ENCODE peak calls at places on chromosomes 13 and 19, in six cellular contexts. U is NCI-H1694 treated with DMSO at 0.1 percent for 48 hours, V is GF-D8, Q is C1 segment of cervical spinal cord, H is KBM-7, M is T-helper 2 cell. K is an unnamed sample.

GRCh38 chr19:38019427-38019724 is 112.4 kb downstream of the SIPA1L3 start:
- DNase-seq in U (no peak), H (no peak), M (no peak), V (no peak), Q (no peak), K (no peak)

GRCh38 chr19:39070888-39071287 is 13.3 kb upstream of the ACP7 start:
- DNase-seq in V (no peak), M (no peak), U (no peak), Q (no peak), H (no peak), K (no peak)

GRCh38 chr19:495440-496332 is 600 bp upstream of the MADCAM1 start:
- DNase-seq in M (no peak), U (peak), V (no peak), Q (no peak), H (peak), K (peak)

GRCh38 chr19:8185343-8186068 is 23.7 kb upstream of the CERS4 start:
- DNase-seq in Q (no peak), V (no peak), M (no peak), H (no peak), U (no peak), K (no peak)

GRCh38 chr19:37551123-37551993 is 43.2 kb downstream of the ZNF571 start:
- DNase-seq in M (peak), V (peak), H (no peak), Q (no peak), U (no peak), K (no peak)

GRCh38 chr13:106114981-106115554 is 420.4 kb downstream of the EFNB2 start:
- DNase-seq in U (no peak), V (no peak), Q (no peak), H (no peak), M (no peak), K (no peak)

GRCh38 chr19:6739390-6739883 is at the start of gene TRIP10:
- DNase-seq in V (no peak), H (peak), U (no peak), Q (no peak), M (peak), K (peak)

GRCh38 chr13:20191311-20191901 is 1.3 kb downstream of the GJB2 start:
- DNase-seq in V (peak), H (no peak), M (no peak), Q (no peak), U (no peak), K (no peak)

GRCh38 chr13:27182844-27183497 is 11.4 kb upstream of the USP12 start:
- DNase-seq in M (no peak), H (no peak), V (no peak), U (no peak), Q (no peak), K (no peak)

GRCh38 chr13:22757530-22758120 is 423.2 kb upstream of the SGCG start:
- DNase-seq in Q (no peak), H (no peak), V (no peak), U (no peak), M (no peak), K (no peak)

GRCh38 chr19:12247644-12248222 is 47.0 kb downstream of the ZNF44 start:
- DNase-seq in H (peak), U (no peak), M (no peak), Q (no peak), V (no peak), K (no peak)

GRCh38 chr13:98796191-98796590 is 43.7 kb upstream of the SLC15A1 start:
- DNase-seq in H (no peak), V (no peak), Q (no peak), M (no peak), U (no peak), K (no peak)

GRCh38 chr19:8655340-8655709 is 24.9 kb downstream of the NFILZ start:
- DNase-seq in M (peak), Q (no peak), V (no peak), H (no peak), U (no peak), K (no peak)

GRCh38 chr19:6996810-6997209 is 24.4 kb downstream of the MBD3L2B start:
- DNase-seq in Q (no peak), V (no peak), M (no peak), H (no peak), U (no peak), K (no peak)

GRCh38 chr13:21466527-21466926 is 7.4 kb upstream of the ZDHHC20 start:
- DNase-seq in H (no peak), V (no peak), U (no peak), M (no peak), Q (no peak), K (no peak)

GRCh38 chr13:109883181-109884180 is 97.1 kb upstream of the IRS2 start:
- DNase-seq in Q (no peak), M (no peak), U (no peak), V (no peak), H (no peak), K (no peak)

GRCh38 chr13:40562975-40563349 is 103.5 kb downstream of the FOXO1 start:
- DNase-seq in V (peak), Q (no peak), M (peak), U (no peak), H (peak), K (no peak)

GRCh38 chr13:66780814-66781213 is 449.3 kb downstream of the PCDH9 start:
- DNase-seq in H (no peak), U (no peak), V (no peak), M (no peak), Q (no peak), K (no peak)

GRCh38 chr13:62122434-62122833 is 706.8 kb upstream of the PCDH20 start:
- DNase-seq in V (no peak), H (no peak), Q (no peak), U (no peak), M (no peak), K (no peak)

GRCh38 chr13:35475960-35476943 is at the start of gene MAB21L1:
- DNase-seq in U (no peak), Q (no peak), V (no peak), M (no peak), H (peak), K (no peak)

GRCh38 chr13:40812724-40813445 is 23.5 kb downstream of the SLC25A15 start:
- DNase-seq in M (no peak), Q (no peak), H (no peak), U (no peak), V (no peak), K (no peak)

GRCh38 chr19:12833747-12834417 is 497 bp downstream of the RTBDN start:
- DNase-seq in M (no peak), V (no peak), H (peak), Q (no peak), U (no peak), K (peak)

K was measured in sciatic nerve.